ENCODE peak calls at places on chromosomes 4 and X, in four cellular contexts. B is GM12878, K is H1, Q is K562. Y is an unnamed sample.

GRCh38 chr4:1819284-1819683 is 26.2 kb downstream of the FGFR3 start:
- DNase-seq in B (no peak), K (no peak), Q (no peak), Y (no peak)

GRCh38 chr4:1072830-1073446 is 40.4 kb downstream of the RNF212 start:
- DNase-seq in B (no peak), K (peak; percentile 67), Q (peak; percentile 40), Y (peak; percentile 72)

GRCh38 chr4:43133566-43133965 is 241.1 kb downstream of the GRXCR1 start:
- DNase-seq in K (no peak), B (no peak), Q (no peak), Y (no peak)

GRCh38 chr4:171846232-171846631 is 33.0 kb downstream of the GALNTL6 start:
- DNase-seq in B (no peak), Q (peak; percentile 21), K (peak; percentile 82), Y (peak; percentile 31)

GRCh38 chr4:183828839-183829238 is 76.3 kb upstream of the STOX2 start:
- DNase-seq in K (no peak), B (no peak), Q (no peak), Y (no peak)

GRCh38 chr4:86218721-86219481 is 141.0 kb downstream of the MAPK10 start:
- DNase-seq in K (no peak), B (no peak), Q (no peak), Y (no peak)

GRCh38 chr4:37675587-37676290 is 10.4 kb downstream of the RELL1 start:
- DNase-seq in B (peak; percentile 85), K (no peak), Q (no peak), Y (no peak)

GRCh38 chrX:74009041-74009440 is 294.9 kb upstream of the ZCCHC13 start:
- DNase-seq in K (no peak), B (no peak), Q (no peak), Y (no peak)

GRCh38 chrX:130002541-130002940 is 20.1 kb downstream of the BCORL1 start:
- DNase-seq in Q (no peak), K (no peak), B (no peak), Y (no peak)

GRCh38 chr4:119628281-119629141 is at the start of gene PDE5A:
- DNase-seq in K (peak; percentile 91), B (no peak), Q (peak; percentile 71), Y (peak; percentile 46)

GRCh38 chrX:69232945-69233344 is 67.7 kb upstream of the PJA1 start:
- DNase-seq in K (no peak), Q (no peak), B (no peak), Y (no peak)

GRCh38 chr4:165874072-165874798 is 1.2 kb downstream of the TLL1 start:
- DNase-seq in K (peak; percentile 55), Q (no peak), B (no peak), Y (no peak)

GRCh38 chrX:53930513-53931380 is 113.5 kb downstream of the PHF8 start:
- DNase-seq in K (no peak), Q (no peak), B (no peak), Y (peak; percentile 5)

GRCh38 chrX:140480765-140481164 is 24.1 kb downstream of the SOX3 start:
- DNase-seq in B (no peak), K (no peak), Q (no peak), Y (no peak)

GRCh38 chrX:120604359-120604782 is 470 bp downstream of the MCTS1 start:
- DNase-seq in B (no peak), K (no peak), Q (peak; percentile 41), Y (peak; percentile 5)

GRCh38 chrX:21384178-21384577 is 10.0 kb downstream of the CNKSR2 start:
- DNase-seq in B (no peak), K (no peak), Q (no peak), Y (no peak)

GRCh38 chr4:44760142-44760898 is 34.0 kb upstream of the GNPDA2 start:
- DNase-seq in K (no peak), B (no peak), Q (peak; percentile 31), Y (peak; percentile 7)

GRCh38 chr4:101367201-101367600 is 19.9 kb upstream of the PPP3CA start:
- DNase-seq in Q (no peak), B (no peak), K (no peak), Y (no peak)

DNA sequence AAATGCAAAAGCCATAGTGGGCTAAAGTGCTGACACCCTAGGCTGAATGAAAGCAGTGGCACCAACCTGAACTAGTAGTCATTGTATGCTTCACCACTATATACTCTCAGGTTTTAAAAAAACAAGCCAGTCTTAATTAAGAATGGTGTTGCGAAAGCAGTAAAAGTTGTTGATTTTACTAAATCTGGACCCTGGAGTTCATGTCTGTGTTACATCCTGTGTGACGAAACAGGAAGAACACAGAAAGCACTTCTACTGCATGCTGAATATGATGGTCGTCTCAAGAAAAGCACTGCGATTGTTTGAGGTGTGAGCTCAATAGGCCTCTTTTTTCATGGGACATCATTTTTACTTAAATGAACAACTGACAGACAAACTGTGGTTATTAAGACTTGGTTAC is 24.2 kb upstream of the GDPD2 start:
- DNase-seq in K (no peak), Q (no peak), B (no peak), Y (peak; percentile 45)
- TF ChIP-seq HDAC2 in K (no peak), Q (no peak), B (no peak), Y (peak; percentile 42)

GRCh38 chr4:20520901-20521300 is 179.4 kb upstream of the PACRGL start:
- DNase-seq in K (no peak), B (no peak), Q (no peak), Y (no peak)
- TF ChIP-seq HDAC6 in K (no peak), B (no peak), Q (no peak), Y (no peak)

GRCh38 chr4:169270810-169271691 is at the start of gene SH3RF1:
- DNase-seq in K (peak; percentile 83), Q (peak; percentile 51), B (no peak), Y (peak; percentile 38)
- TF ChIP-seq HDAC2 in K (no peak), Q (no peak), B (no peak), Y (no peak)

GRCh38 chrX:24242649-24243556 is 71.0 kb downstream of the SUPT20HL2 start:
- DNase-seq in K (no peak), Q (no peak), B (peak; percentile 95), Y (peak; percentile 9)
- TF ChIP-seq HDAC6 in K (no peak), Q (no peak), B (no peak), Y (no peak)

GRCh38 chr4:108078024-108078733 is 88.5 kb downstream of the HADH start:
- DNase-seq in B (no peak), Q (no peak), K (no peak), Y (no peak)
- TF ChIP-seq HDAC2 in B (no peak), Q (no peak), K (no peak), Y (no peak)

GRCh38 chrX:134480061-134480460 is 20.1 kb downstream of the HPRT1 start:
- DNase-seq in Q (no peak), K (no peak), B (no peak), Y (no peak)
- TF ChIP-seq HDAC6 in Q (no peak), K (no peak), B (no peak), Y (no peak)

GRCh38 chr4:152463562-152463961 is 72.3 kb downstream of the FBXW7 start:
- DNase-seq in K (no peak), B (no peak), Q (no peak), Y (no peak)

GRCh38 chr4:152462715-152463114 is 73.2 kb downstream of the FBXW7 start:
- DNase-seq in Q (no peak), K (no peak), B (no peak), Y (no peak)

GRCh38 chr4:152462047-152462446 is 73.8 kb downstream of the FBXW7 start:
- DNase-seq in Q (no peak), B (peak; percentile 64), K (no peak), Y (peak; percentile 26)

GRCh38 chr4:152460488-152460887 is 75.4 kb downstream of the FBXW7 start:
- DNase-seq in B (peak; percentile 43), Q (no peak), K (no peak), Y (peak; percentile 25)

GRCh38 chr4:152464030-152464823 is 71.7 kb downstream of the FBXW7 start:
- DNase-seq in K (no peak), B (no peak), Q (no peak), Y (no peak)
- TF ChIP-seq HDAC2 in K (no peak), B (no peak), Q (no peak), Y (no peak)

GRCh38 chr4:66554844-66555243 is 884.6 kb upstream of the EPHA5 start:
- DNase-seq in K (no peak), Q (no peak), B (no peak), Y (no peak)
- TF ChIP-seq HDAC6 in K (no peak), Q (no peak), B (no peak), Y (no peak)

GRCh38 chr4:134215636-134216340 is 14.2 kb upstream of the PABPC4L start:
- DNase-seq in B (no peak), Q (no peak), K (no peak), Y (no peak)

GRCh38 chr4:134219043-134219442 is 17.5 kb upstream of the PABPC4L start:
- DNase-seq in B (no peak), Q (no peak), K (no peak), Y (no peak)

DNA sequence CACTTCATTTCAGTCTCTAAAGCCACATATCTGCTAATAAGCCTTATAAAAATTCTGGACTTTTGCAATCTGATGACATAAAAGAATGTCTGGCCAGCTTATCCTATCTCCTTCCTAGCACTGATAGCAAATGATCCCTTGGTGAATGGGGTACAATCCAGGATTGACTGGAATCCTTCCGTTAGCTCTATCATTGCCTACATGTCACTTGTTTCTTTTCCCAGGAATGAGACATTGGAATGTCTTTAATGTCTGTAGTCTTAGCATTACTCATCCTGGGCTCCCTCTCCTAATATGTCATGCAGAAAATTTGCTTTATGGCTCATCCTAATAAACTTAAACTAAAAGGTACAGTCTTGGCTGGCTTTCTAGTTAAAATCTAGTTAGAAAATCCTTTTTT is 14.8 kb upstream of the PABPC4L start:
- DNase-seq in K (no peak), Q (no peak), B (no peak), Y (no peak)
- TF ChIP-seq HDAC2 in K (no peak), Q (no peak), B (no peak), Y (no peak)

DNA sequence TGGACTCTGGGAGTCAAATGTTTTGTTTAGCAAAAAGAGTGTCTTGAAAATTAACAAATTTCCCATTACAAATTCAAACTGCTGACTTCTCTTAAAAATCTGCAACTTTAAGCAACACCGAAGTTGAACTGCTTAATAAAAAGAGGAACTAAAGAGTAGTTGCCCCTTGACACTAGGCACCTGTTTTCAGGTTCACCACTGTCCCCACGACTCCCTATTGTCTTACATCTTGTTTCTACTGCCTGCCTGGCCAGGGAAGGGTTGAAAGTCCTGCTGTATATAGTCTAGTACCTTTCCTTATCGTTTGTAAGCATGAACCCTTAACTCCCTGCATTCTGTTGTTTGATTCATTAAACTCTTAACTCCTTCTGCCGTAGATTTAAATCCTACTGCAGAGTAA is 173.8 kb downstream of the SCFD2 start:
- DNase-seq in B (no peak), K (no peak), Q (no peak), Y (no peak)
- TF ChIP-seq HDAC6 in B (no peak), K (no peak), Q (no peak), Y (no peak)